ENCODE peak calls at places on chromosomes 4 and X, in nine cellular contexts. E, K, U, V, Q, M, R, P and W are unnamed samples.

GRCh38 chr4:131426023-131426758 is 1722.9 kb upstream of the PCDH10 start:
- DNase-seq in U (no peak), K (no peak), M (peak; percentile 8), Q (no peak), E (no peak), R (no peak), V (no peak), P (no peak), W (no peak)

GRCh38 chr4:1751919-1752283 is 30.6 kb downstream of the TACC3 start:
- DNase-seq in V (no peak), R (no peak), E (no peak), Q (no peak), M (no peak), P (no peak), K (no peak), U (no peak), W (no peak)

GRCh38 chr4:99736846-99737245 is 79.2 kb upstream of the C4orf54 start:
- DNase-seq in E (no peak), U (no peak), K (no peak), Q (no peak), V (no peak), P (no peak), M (no peak), R (no peak), W (no peak)

GRCh38 chrX:122591546-122591945 is 592.5 kb upstream of the GRIA3 start:
- DNase-seq in R (no peak), V (no peak), P (no peak), E (no peak), Q (no peak), U (no peak), K (no peak), M (no peak), W (no peak)

GRCh38 chr4:885353-885752 is 46.8 kb downstream of the GAK start:
- DNase-seq in K (no peak), Q (no peak), V (no peak), M (no peak), R (no peak), E (no peak), P (no peak), U (no peak), W (no peak)

GRCh38 chr4:162523171-162523570 is 359.4 kb upstream of the FSTL5 start:
- DNase-seq in U (no peak), E (no peak), M (no peak), P (no peak), R (no peak), K (no peak), Q (no peak), V (no peak), W (no peak)

GRCh38 chr4:69831270-69831627 is 28.7 kb downstream of the SULT1E1 start:
- DNase-seq in U (no peak), M (no peak), R (no peak), V (no peak), Q (no peak), E (no peak), K (no peak), P (no peak), W (no peak)

GRCh38 chrX:55014897-55015299 is 14.7 kb downstream of the APEX2 start:
- DNase-seq in V (no peak), Q (no peak), R (no peak), P (no peak), E (no peak), U (no peak), K (no peak), M (no peak), W (no peak)

GRCh38 chr4:185457136-185457535 is 14.4 kb downstream of the CCDC110 start:
- DNase-seq in K (no peak), V (no peak), M (no peak), R (no peak), Q (no peak), P (no peak), U (no peak), E (no peak), W (no peak)

GRCh38 chr4:163489929-163490328 is 4.6 kb upstream of the TMA16 start:
- DNase-seq in U (no peak), M (no peak), E (no peak), R (no peak), Q (no peak), V (no peak), P (no peak), K (no peak), W (no peak)

GRCh38 chrX:130174051-130174704 is 2.4 kb downstream of the RAB33A start:
- DNase-seq in E (peak; percentile 56), M (no peak), Q (peak; percentile 84), V (no peak), P (no peak), R (no peak), U (peak; percentile 50), K (peak; percentile 78), W (peak; percentile 38)

GRCh38 chr4:117771647-117772337 is 262.5 kb upstream of the NDST3 start:
- DNase-seq in K (no peak), V (no peak), E (no peak), R (no peak), M (no peak), U (no peak), Q (no peak), P (no peak), W (no peak)
- TF ChIP-seq CTCF in K (peak; percentile 18), V (no peak), E (no peak), R (peak; percentile 4), M (no peak), U (peak; percentile 19), Q (no peak), P (no peak), W (no peak)

GRCh38 chrX:39445336-39445735 is 644.1 kb downstream of the MID1IP1 start:
- DNase-seq in P (peak; percentile 58), Q (no peak), E (no peak), V (no peak), R (no peak), M (no peak), U (no peak), K (no peak), W (no peak)
- TF ChIP-seq CTCF in P (no peak), Q (no peak), E (peak; percentile 17), V (peak; percentile 14), R (peak; percentile 32), M (no peak), U (peak; percentile 53), K (peak; percentile 34), W (peak; percentile 15)

GRCh38 chr4:4271912-4272311 is 18.0 kb downstream of the LYAR start:
- DNase-seq in K (no peak), R (no peak), P (no peak), Q (no peak), V (no peak), M (no peak), E (no peak), U (peak; percentile 9), W (no peak)
- TF ChIP-seq CTCF in K (peak; percentile 15), R (no peak), P (no peak), Q (no peak), V (no peak), M (no peak), E (peak; percentile 16), U (peak; percentile 4), W (no peak)

GRCh38 chr4:77819836-77820679 is 890 bp upstream of the CNOT6L start:
- DNase-seq in E (no peak), U (peak; percentile 71), R (peak; percentile 97), M (peak; percentile 64), Q (peak; percentile 99), K (peak; percentile 57), P (peak; percentile 97), V (peak; percentile 96), W (peak; percentile 41)

GRCh38 chr4:77817304-77818076 is 1.7 kb downstream of the CNOT6L start:
- DNase-seq in M (no peak), U (no peak), P (peak; percentile 31), R (peak; percentile 57), K (peak; percentile 2), E (no peak), V (no peak), Q (no peak), W (no peak)

GRCh38 chr4:77818667-77819408 is at the start of gene CNOT6L:
- DNase-seq in V (peak; percentile 85), P (peak; percentile 84), M (peak; percentile 40), U (peak; percentile 31), Q (peak; percentile 93), E (peak; percentile 28), K (peak; percentile 20), R (peak; percentile 92), W (peak; percentile 37)

GRCh38 chr4:77819409-77819835 is 254 bp upstream of the CNOT6L start:
- DNase-seq in V (no peak), R (peak; percentile 81), K (no peak), U (no peak), P (no peak), E (no peak), Q (no peak), M (no peak), W (no peak)

DNA sequence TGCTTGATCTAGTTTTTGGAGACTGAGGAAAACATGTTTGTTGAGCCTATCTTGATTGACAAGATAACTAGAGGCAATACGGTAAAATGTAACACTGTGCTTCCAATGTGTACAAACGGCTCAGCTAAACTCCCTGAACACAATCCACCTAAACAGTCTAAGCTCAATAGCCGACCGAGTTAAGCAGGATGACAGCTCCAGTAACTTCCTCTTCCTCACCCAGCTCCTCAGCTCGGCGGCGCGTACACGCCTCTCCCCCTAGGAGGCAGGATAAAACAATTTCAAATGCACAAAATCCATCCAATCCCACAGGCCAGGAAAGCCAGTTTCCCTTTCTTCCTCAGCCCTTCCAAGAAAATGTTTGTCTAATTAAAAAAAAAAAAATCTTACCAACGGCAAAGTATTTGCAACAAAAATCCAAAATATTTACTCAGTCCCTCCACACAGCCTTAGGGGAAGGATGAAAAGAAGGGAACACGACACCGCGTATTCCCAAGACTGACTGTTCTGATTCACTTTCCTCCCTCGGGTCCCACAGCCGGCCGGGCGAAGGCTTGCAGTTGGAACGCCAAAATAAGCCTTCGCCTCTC is 996 bp downstream of the CNOT6L start:
- DNase-seq in M (peak; percentile 73), E (peak; percentile 31), K (peak; percentile 86), U (peak; percentile 73), Q (peak; percentile 93), P (peak; percentile 60), R (peak; percentile 85), V (peak; percentile 81), W (peak; percentile 48)
- TF ChIP-seq CTCF in M (peak; percentile 43), E (peak; percentile 52), K (peak; percentile 69), U (peak; percentile 72), Q (no peak), P (peak; percentile 30), R (peak; percentile 51), V (peak; percentile 55), W (peak; percentile 56)

DNA sequence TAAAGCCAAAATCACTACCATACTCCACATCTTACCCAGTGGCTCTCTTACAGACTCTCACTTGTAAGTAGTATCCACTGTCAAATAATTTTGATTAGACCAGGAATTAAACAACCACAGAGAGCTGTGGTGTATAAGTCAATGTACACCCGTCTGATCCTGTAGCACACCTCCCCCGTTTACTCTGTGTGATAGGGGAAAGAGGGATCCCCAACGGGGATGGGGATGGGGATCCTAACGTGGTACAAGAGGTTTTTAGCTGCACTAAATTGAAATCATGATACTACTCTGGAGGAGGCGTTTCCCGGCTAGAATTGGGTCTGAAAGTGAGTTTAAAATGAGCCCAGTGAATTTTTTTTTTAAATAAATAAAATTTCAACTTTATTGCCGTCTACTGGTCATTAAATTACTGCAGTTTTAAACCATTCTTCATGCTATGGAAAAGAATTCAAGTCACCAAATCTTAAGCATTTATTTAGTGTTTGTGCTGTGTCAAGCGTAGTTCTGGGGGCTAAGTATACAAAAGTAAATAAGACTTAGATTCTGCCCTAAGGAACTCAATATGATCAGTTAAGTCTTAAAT is 76.6 kb downstream of the INTS12 start:
- DNase-seq in M (no peak), R (no peak), K (no peak), P (no peak), Q (no peak), E (no peak), U (no peak), V (no peak), W (no peak)
- TF ChIP-seq CTCF in M (no peak), R (no peak), K (peak; percentile 73), P (no peak), Q (no peak), E (peak; percentile 37), U (no peak), V (no peak), W (peak; percentile 35)